ENCODE peak calls at places on chromosome 7, in four cellular contexts. U is CD8-positive, alpha-beta T cell; Y is endothelial cell; O is ascending aorta. W is an unnamed sample.

GRCh38 chr7:105838273-105839141 is 37.9 kb downstream of the ATXN7L1 start:
- DNase-seq in O (no peak), U (no peak), Y (no peak), W (no peak)

GRCh38 chr7:152905949-152906348 is 146.4 kb downstream of the ACTR3B start:
- DNase-seq in O (no peak), U (no peak), Y (no peak), W (no peak)

GRCh38 chr7:2374830-2375728 is 20.5 kb downstream of the EIF3B start:
- DNase-seq in U (no peak), O (no peak), Y (no peak), W (no peak)

GRCh38 chr7:132158166-132158565 is 418.1 kb downstream of the PLXNA4 start:
- DNase-seq in O (no peak), U (no peak), Y (no peak), W (no peak)

GRCh38 chr7:16660702-16661464 is 14.9 kb downstream of the BZW2 start:
- DNase-seq in Y (no peak), U (no peak), O (no peak), W (no peak)

GRCh38 chr7:117862378-117862777 is 10.9 kb downstream of the CTTNBP2 start:
- DNase-seq in O (no peak), Y (no peak), U (no peak), W (no peak)

GRCh38 chr7:26052721-26053120 is 99.3 kb upstream of the NFE2L3 start:
- DNase-seq in Y (no peak), O (no peak), U (no peak), W (no peak)

GRCh38 chr7:76356823-76357222 is 2.0 kb downstream of the YWHAG start:
- DNase-seq in O (no peak), U (no peak), Y (no peak), W (no peak)

GRCh38 chr7:153514006-153514405 is 538.2 kb upstream of the DPP6 start:
- DNase-seq in O (no peak), Y (no peak), U (no peak), W (no peak)

GRCh38 chr7:93931655-93932054 is 10.1 kb downstream of the GNG11 start:
- DNase-seq in O (no peak), Y (no peak), U (no peak), W (no peak)

GRCh38 chr7:2220954-2221353 is 11.8 kb downstream of the MAD1L1 start:
- DNase-seq in Y (no peak), U (no peak), O (no peak), W (no peak)

GRCh38 chr7:75789501-75789900 is 17.5 kb upstream of the CCL26 start:
- DNase-seq in Y (no peak), O (no peak), U (no peak), W (no peak)

GRCh38 chr7:127409629-127410028 is 17.1 kb upstream of the ZNF800 start:
- DNase-seq in O (no peak), Y (no peak), U (no peak), W (no peak)

GRCh38 chr7:77549103-77549870 is 12.2 kb downstream of the PTPN12 start:
- DNase-seq in U (no peak), Y (no peak), O (no peak), W (no peak)

GRCh38 chr7:117982071-117983055 is 109.1 kb upstream of the CTTNBP2 start:
- DNase-seq in O (no peak), U (no peak), Y (no peak), W (no peak)

GRCh38 chr7:115548756-115549155 is 481.8 kb downstream of the TFEC start:
- DNase-seq in Y (no peak), U (no peak), O (no peak), W (no peak)

GRCh38 chr7:79050592-79050991 is 402.9 kb downstream of the MAGI2 start:
- DNase-seq in Y (no peak), U (no peak), O (no peak), W (no peak)

GRCh38 chr7:147472556-147472955 is 1118.0 kb upstream of the C7orf33 start:
- DNase-seq in U (no peak), O (no peak), Y (no peak), W (no peak)

GRCh38 chr7:155798673-155799439 is 13.4 kb downstream of the SHH start:
- DNase-seq in U (no peak), O (no peak), Y (no peak), W (no peak)

GRCh38 chr7:155799514-155799913 is 12.7 kb downstream of the SHH start:
- DNase-seq in O (no peak), Y (no peak), U (no peak), W (no peak)

GRCh38 chr7:155796381-155797261 is 15.6 kb downstream of the SHH start:
- DNase-seq in U (peak), Y (peak), O (no peak), W (peak)

GRCh38 chr7:155795951-155796350 is 16.3 kb downstream of the SHH start:
- DNase-seq in U (no peak), O (no peak), Y (no peak), W (no peak)

GRCh38 chr7:155797262-155798250 is 14.7 kb downstream of the SHH start:
- DNase-seq in Y (no peak), U (no peak), O (no peak), W (no peak)
- TF ChIP-seq CTCF in Y (no peak), U (no peak), O (no peak), W (peak)

DNA sequence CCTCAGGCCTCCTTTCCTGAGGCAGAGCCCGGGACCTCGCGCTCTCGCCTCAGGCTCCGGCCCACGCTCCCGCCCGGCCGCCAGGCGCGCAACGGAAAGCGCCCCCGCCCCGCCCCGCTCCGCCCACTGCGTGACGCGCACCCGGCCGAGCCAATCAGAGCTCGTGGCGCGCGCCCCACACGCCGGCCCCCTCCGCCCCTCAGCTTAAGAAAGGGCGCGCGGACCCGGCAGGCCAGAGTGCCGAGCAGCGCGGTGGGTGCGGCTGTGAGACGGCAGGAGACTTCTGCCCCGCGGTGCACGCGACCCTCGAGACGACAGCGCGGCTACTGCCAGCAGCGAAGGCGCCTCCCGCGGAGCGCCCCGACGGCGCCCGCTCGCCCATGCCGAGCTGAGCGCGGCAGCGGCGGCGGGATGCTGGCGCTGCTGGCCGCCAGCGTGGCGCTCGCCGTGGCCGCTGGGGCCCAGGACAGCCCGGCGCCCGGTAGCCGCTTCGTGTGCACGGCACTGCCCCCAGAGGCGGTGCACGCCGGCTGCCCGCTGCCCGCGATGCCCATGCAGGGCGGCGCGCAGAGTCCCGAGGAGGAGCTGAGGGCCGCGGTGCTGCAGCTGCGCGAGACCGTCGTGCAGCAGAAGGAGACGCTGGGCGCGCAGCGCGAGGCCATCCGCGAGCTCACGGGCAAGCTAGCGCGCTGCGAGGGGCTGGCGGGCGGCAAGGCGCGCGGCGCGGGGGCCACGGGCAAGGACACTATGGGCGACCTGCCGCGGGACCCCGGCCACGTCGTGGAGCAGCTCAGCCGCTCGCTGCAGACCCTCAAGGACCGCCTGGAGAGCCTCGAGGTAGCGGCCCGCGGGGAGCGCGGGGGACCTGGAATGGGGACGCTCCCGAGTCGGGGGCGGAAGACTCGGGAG is at the start of gene NPTX2:
- DNase-seq in O (no peak), Y (peak), U (no peak), W (peak)
- TF ChIP-seq CTCF in O (peak), Y (no peak), U (no peak), W (peak)

GRCh38 chr7:33494473-33494872 is 365.1 kb downstream of the BBS9 start:
- DNase-seq in Y (no peak), U (no peak), O (no peak), W (no peak)
- TF ChIP-seq CTCF in Y (no peak), U (no peak), O (no peak), W (no peak)

DNA sequence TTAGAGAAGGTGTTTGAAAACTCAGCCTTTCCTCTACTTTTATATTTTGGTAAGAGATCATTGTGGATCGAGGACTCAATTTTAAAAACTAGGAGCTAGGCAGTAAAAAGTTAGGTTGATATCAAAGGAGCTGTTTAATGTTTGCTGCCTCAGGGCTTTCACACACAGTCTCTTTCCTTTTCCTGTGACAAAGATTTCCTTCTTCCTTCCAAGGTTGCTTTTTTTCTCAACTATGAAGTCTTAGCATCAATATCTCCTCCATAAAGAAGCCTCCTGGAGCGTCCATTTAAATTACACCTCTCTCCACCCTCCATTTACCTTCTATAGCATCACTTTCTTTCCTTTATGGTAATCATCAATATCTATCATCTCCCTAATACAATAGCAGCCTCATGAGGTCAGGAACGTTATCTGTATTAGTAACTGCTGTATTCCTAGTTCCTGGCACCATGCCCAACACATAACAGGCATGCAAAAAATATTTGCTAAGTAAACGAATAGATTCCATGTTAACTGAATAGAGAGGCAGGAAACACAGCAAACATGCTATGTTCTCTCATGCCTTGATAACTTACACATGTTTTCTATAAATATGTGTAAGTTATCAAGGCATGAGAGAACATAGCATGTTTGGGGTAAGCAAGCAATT is 48.5 kb downstream of the GNAT3 start:
- DNase-seq in O (no peak), Y (no peak), U (no peak), W (no peak)
- TF ChIP-seq CTCF in O (no peak), Y (no peak), U (no peak), W (no peak)

GRCh38 chr7:99448855-99449254 is 10.1 kb downstream of the CPSF4 start:
- DNase-seq in O (no peak), U (no peak), Y (no peak), W (no peak)

GRCh38 chr7:99452541-99452940 is 13.4 kb downstream of the ATP5MF start:
- DNase-seq in Y (no peak), U (no peak), O (no peak), W (no peak)

GRCh38 chr7:99446096-99446495 is 7.4 kb downstream of the CPSF4 start:
- DNase-seq in Y (no peak), O (no peak), U (no peak), W (no peak)

GRCh38 chr7:99451936-99452335 is 13.2 kb downstream of the CPSF4 start:
- DNase-seq in O (no peak), U (no peak), Y (no peak), W (no peak)

DNA sequence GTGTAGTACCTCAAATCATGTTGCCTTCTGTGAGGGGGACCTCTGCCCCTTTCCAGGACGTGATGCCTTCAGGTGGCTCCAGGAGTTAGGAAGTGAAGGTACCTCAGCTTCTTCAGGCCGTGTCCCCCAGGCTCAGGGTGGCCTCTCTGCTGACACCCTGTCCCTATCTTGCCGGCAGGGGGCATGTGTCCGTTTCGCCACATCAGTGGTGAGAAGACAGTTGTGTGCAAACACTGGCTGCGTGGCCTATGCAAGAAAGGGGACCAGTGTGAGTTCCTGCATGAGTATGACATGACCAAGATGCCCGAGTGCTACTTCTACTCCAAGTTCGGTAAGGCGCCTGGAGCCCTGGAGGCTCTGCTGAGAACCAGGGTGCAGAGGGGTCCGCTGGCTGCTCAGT is 9.2 kb downstream of the CPSF4 start:
- DNase-seq in Y (peak), U (no peak), O (no peak), W (no peak)
- TF ChIP-seq CTCF in Y (no peak), U (no peak), O (no peak), W (peak)

GRCh38 chr7:74364061-74364460 is 74.9 kb downstream of the CLIP2 start:
- DNase-seq in Y (peak), O (no peak), U (no peak), W (peak)
- TF ChIP-seq CTCF in Y (peak), O (no peak), U (no peak), W (peak)

GRCh38 chr7:35508623-35509400 is 186.1 kb downstream of the HERPUD2 start:
- DNase-seq in O (no peak), Y (no peak), U (no peak), W (no peak)
- TF ChIP-seq CTCF in O (no peak), Y (no peak), U (no peak), W (no peak)

DNA sequence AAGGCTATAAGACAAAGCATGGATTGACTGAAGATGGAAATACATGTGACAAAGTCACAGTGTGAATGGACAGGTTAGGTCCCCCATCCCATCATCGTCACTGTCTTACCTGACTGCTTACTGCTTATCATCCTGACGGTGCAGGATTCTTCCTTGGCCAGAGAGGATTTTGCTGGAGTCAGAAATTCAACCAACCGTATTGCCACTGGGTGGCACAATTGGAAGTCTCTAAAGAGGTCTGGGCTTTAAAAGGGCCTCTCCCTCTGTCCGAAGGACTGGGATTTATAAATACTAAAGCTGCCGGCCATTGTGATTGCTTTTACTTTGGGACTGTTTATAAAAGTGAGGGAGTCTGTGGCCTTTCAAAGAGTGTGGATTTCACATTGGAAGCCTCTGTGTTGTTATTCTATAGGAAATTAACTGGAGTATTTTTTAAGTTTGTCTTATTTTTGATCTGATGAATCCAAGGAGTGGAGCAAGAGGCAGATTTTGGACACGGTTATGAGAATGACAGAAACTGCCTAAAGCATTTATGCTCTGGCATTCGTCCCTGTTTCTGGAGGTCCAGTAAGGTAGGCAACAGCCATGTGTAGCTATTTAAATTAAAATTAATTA is 113.3 kb upstream of the CREB5 start:
- DNase-seq in U (no peak), O (no peak), Y (peak), W (peak)
- TF ChIP-seq CTCF in U (no peak), O (peak), Y (no peak), W (peak)

GRCh38 chr7:155509725-155510551 is 36.4 kb downstream of the CNPY1 start:
- DNase-seq in O (no peak), Y (no peak), U (no peak), W (peak)
- TF ChIP-seq CTCF in O (no peak), Y (peak), U (no peak), W (peak)

GRCh38 chr7:23074443-23075244 is 30.9 kb upstream of the KLHL7 start:
- DNase-seq in O (no peak), U (no peak), Y (no peak), W (no peak)

GRCh38 chr7:23072043-23072442 is 33.5 kb upstream of the KLHL7 start:
- DNase-seq in Y (no peak), U (no peak), O (no peak), W (no peak)

GRCh38 chr7:23076774-23077173 is 28.8 kb upstream of the KLHL7 start:
- DNase-seq in U (no peak), O (no peak), Y (no peak), W (no peak)

GRCh38 chr7:23075571-23075970 is 30.0 kb upstream of the KLHL7 start:
- DNase-seq in U (no peak), O (no peak), Y (no peak), W (no peak)

GRCh38 chr7:23072916-23073315 is 32.7 kb upstream of the KLHL7 start:
- DNase-seq in U (no peak), Y (peak), O (no peak), W (no peak)
- TF ChIP-seq CTCF in U (no peak), Y (no peak), O (no peak), W (no peak)

W was measured in neural crest cell.